ENCODE peak calls at places on chromosomes 2 and 18, in six cellular contexts. S is Peyer's patch, L is heart left ventricle, N is stomach, X is dorsolateral prefrontal cortex, U is hepatocyte. T is an unnamed sample.

GRCh38 chr18:74496508-74497307 is 545 bp downstream of the CNDP2 start:
- DNase-seq in S (peak), U (peak), L (peak), X (peak), N (peak), T (peak)

GRCh38 chr2:206443735-206444527 is 599 bp downstream of the ADAM23 start:
- DNase-seq in N (no peak), X (peak), L (peak), S (no peak), U (peak), T (peak)

GRCh38 chr2:162106746-162107145 is 32.7 kb upstream of the DPP4 start:
- DNase-seq in U (no peak), N (no peak), X (no peak), L (no peak), S (no peak), T (no peak)

GRCh38 chr2:151827564-151828142 is 568 bp downstream of the ARL5A start:
- DNase-seq in S (peak), L (peak), N (no peak), U (peak), X (no peak), T (peak)

GRCh38 chr2:11785611-11785940 is 39.1 kb downstream of the LPIN1 start:
- DNase-seq in X (no peak), L (no peak), S (no peak), N (no peak), U (no peak), T (no peak)

GRCh38 chr18:10314111-10314510 is 140.3 kb upstream of the APCDD1 start:
- DNase-seq in N (no peak), X (no peak), S (no peak), L (no peak), U (no peak), T (no peak)

GRCh38 chr2:234166521-234166920 is 116.0 kb downstream of the SPP2 start:
- DNase-seq in N (no peak), U (no peak), S (no peak), X (no peak), L (no peak), T (no peak)

GRCh38 chr18:46113751-46114150 is 9.6 kb downstream of the HAUS1 start:
- DNase-seq in N (no peak), X (no peak), S (no peak), L (no peak), U (no peak), T (no peak)

GRCh38 chr2:182043021-182043420 is 57.4 kb downstream of the PPP1R1C start:
- DNase-seq in S (no peak), N (no peak), U (no peak), L (no peak), X (no peak), T (no peak)

GRCh38 chr2:96859338-96859649 is 1.5 kb upstream of the ANKRD39 start:
- DNase-seq in X (no peak), S (no peak), N (no peak), L (peak), U (no peak), T (no peak)

GRCh38 chr2:99404039-99404799 is 67.0 kb downstream of the EIF5B start:
- DNase-seq in N (no peak), L (no peak), U (peak), S (no peak), X (no peak), T (peak)

GRCh38 chr2:53829252-53829651 is 30.5 kb downstream of the GPR75 start:
- DNase-seq in U (no peak), X (no peak), N (no peak), L (no peak), S (no peak), T (no peak)

GRCh38 chr2:218032336-218033171 is 29.8 kb upstream of the TNS1 start:
- DNase-seq in U (no peak), N (peak), S (peak), X (no peak), L (peak), T (peak)

GRCh38 chr2:122072666-122073065 is 317.2 kb downstream of the TSN start:
- DNase-seq in L (no peak), U (no peak), N (no peak), X (no peak), S (no peak), T (no peak)

GRCh38 chr2:55840460-55840859 is 83.1 kb downstream of the EFEMP1 start:
- DNase-seq in X (no peak), S (no peak), U (no peak), N (no peak), L (no peak), T (no peak)
- H3K27ac ChIP-seq in X (no peak), S (no peak), U (peak), N (no peak), L (no peak), T (no peak)

GRCh38 chr2:85291425-85292023 is 36.3 kb downstream of the TGOLN2 start:
- DNase-seq in U (no peak), S (no peak), N (no peak), X (no peak), L (no peak), T (no peak)

GRCh38 chr2:85283641-85284040 is 44.1 kb downstream of the TGOLN2 start:
- DNase-seq in S (no peak), U (no peak), X (no peak), N (no peak), L (no peak), T (no peak)

GRCh38 chr2:85286913-85287312 is 40.9 kb downstream of the TGOLN2 start:
- DNase-seq in X (no peak), U (no peak), S (no peak), N (no peak), L (peak), T (no peak)

GRCh38 chr2:85287721-85288120 is 40.1 kb downstream of the TGOLN2 start:
- DNase-seq in L (no peak), U (no peak), S (no peak), N (no peak), X (no peak), T (no peak)

DNA sequence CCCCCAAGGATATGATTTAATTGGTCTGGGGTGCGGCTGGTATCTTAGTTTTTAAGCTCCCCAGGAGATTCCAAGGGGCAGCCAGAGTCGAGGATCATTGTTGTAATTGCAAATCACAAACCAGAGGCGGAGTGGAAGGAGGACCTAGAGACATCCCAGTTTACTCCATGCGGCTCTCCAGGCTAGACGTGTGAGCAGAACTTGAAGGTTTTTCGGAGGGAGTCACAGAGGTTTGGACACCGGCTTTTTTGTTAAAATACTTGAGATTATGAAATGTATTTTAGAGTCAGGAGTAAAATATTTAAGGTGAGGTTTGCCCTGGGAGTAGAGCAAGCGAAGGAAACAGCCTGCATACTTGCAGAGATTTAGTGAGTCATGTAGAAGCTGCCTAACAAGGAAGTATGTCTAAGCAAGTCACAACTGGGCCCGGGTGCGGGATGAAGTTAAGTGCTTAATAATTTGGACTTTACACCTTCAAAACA is 39.5 kb downstream of the TGOLN2 start:
- DNase-seq in S (peak), U (peak), N (peak), L (no peak), X (no peak), T (peak)
- H3K27ac ChIP-seq in S (peak), U (peak), N (no peak), L (no peak), X (no peak), T (no peak)

DNA sequence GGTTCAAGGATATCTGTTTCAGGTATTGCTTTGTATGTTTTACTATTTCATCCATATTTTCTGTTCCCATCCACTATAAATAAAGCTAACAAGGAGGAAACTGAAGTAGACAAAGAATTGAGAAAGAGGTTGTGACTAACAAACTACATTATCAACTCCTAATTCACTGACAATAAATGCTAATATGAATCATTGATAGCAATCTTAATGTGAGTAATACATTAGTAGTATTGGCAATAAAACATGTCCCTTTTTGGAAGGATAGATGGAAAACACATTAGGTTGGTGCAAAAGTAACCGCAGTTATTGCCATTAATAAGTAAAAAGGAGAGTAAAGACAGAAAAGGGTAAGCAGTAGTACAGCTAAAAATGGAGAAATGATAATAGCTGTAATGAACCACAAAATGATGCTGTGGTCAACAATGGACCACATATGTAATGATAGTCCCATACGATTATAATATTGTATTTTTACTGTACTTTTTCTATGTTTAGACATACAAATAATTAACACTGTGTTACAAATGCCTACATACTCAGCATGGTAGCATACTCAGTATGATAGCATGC is 104.7 kb downstream of the THADA start:
- DNase-seq in N (no peak), L (no peak), S (no peak), X (no peak), U (no peak), T (no peak)
- H3K27ac ChIP-seq in N (no peak), L (no peak), S (no peak), X (no peak), U (no peak), T (no peak)

GRCh38 chr2:102084651-102085050 is 57.9 kb upstream of the IL1R1 start:
- DNase-seq in U (no peak), X (no peak), S (no peak), N (no peak), L (no peak), T (no peak)

GRCh38 chr2:102081600-102081999 is 60.9 kb upstream of the IL1R1 start:
- DNase-seq in N (no peak), U (no peak), X (no peak), L (no peak), S (no peak), T (no peak)

GRCh38 chr2:102080451-102081054 is 62.0 kb upstream of the IL1R1 start:
- DNase-seq in N (no peak), L (no peak), S (no peak), U (no peak), X (no peak), T (no peak)

GRCh38 chr2:102085238-102085637 is 57.3 kb upstream of the IL1R1 start:
- DNase-seq in N (no peak), X (no peak), U (no peak), L (no peak), S (no peak), T (no peak)

DNA sequence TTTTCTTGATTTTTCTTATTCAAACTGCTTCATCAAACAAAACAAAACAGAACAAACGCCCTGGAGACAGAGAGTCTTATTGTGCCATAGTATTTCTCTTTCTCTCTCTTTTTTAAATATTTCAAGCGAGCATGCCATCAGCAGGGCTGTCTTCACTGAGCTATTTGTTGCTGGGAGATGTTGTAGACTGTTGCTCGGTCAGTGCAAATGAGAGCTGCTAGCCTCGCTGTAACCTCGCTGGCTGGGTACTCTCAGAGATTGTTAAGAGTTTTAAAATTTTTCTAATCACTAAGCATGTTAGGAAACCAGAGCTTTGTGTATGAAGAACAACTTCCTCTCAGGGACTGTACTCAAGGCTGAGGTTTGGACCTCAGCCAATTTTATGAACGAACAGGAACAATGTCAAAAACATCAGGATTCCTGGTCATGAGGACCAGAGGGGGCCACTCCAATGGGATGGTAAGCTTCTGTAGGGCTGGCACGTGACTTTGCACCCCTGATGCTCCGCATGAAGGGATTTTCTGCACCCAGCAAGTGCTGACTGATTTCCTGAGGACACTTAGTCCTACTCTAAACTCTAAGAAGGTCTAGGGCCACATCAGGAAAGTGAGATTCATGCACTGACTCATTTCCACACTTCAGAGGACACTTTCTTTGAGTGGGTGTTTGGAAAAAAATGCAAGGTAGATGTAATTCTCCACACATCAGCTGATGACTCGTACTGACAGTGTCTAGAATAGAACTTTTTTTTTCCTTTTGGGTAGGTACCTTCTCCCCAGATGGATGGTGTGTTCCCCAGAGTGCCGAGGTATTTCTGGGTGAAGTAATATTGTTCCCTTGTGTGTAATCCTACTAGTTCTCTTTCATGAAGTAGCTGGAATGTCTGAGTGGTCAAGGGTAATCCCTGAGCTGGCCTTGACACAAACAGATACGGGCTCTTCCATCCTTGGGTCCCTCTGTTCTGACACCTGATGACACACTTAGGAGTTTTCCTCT is 59.7 kb upstream of the IL1R1 start:
- DNase-seq in U (peak), X (no peak), S (peak), N (no peak), L (no peak), T (no peak)
- H3K27ac ChIP-seq in U (peak), X (no peak), S (peak), N (peak), L (peak), T (no peak)

GRCh38 chr2:187594801-187595200 is 40.6 kb upstream of the TFPI start:
- DNase-seq in N (no peak), X (no peak), U (no peak), L (no peak), S (no peak), T (no peak)
- H3K27ac ChIP-seq in N (no peak), X (no peak), U (no peak), L (no peak), S (no peak), T (no peak)

GRCh38 chr18:9094307-9095226 is 7.9 kb upstream of the NDUFV2 start:
- DNase-seq in X (no peak), L (no peak), S (no peak), U (peak), N (no peak), T (no peak)

GRCh38 chr18:9096013-9096383 is 6.5 kb upstream of the NDUFV2 start:
- DNase-seq in N (no peak), L (no peak), U (no peak), S (no peak), X (no peak), T (no peak)

GRCh38 chr18:9096698-9097097 is 5.8 kb upstream of the NDUFV2 start:
- DNase-seq in L (no peak), X (no peak), N (no peak), U (no peak), S (no peak), T (no peak)

GRCh38 chr18:9097349-9097748 is 5.2 kb upstream of the NDUFV2 start:
- DNase-seq in X (no peak), N (no peak), S (no peak), L (no peak), U (no peak), T (no peak)

GRCh38 chr18:9095297-9096012 is 7.0 kb upstream of the NDUFV2 start:
- DNase-seq in S (peak), L (no peak), U (peak), X (no peak), N (no peak), T (no peak)
- H3K27ac ChIP-seq in S (peak), L (peak), U (peak), X (no peak), N (peak), T (no peak)

T was measured in neural progenitor cell.